ENCODE peak calls at places on chromosomes 1 and 21, in seven cellular contexts. N is heart right ventricle, H is psoas muscle, L is left lung, J is ovary, V is mammary epithelial cell, B is esophagus squamous epithelium. O is an unnamed sample.

GRCh38 chr21:29114765-29115164 is 15.7 kb upstream of the MAP3K7CL start:
- DNase-seq in N (no peak), J (no peak), V (peak; percentile 72), H (no peak), L (no peak), B (no peak), O (no peak)

GRCh38 chr1:91124989-91125417 is 103.2 kb upstream of the ZNF644 start:
- DNase-seq in V (no peak), N (no peak), L (no peak), H (no peak), B (peak; percentile 1), J (no peak), O (no peak)

GRCh38 chr1:201628490-201628889 is 89.6 kb downstream of the NAV1 start:
- DNase-seq in B (no peak), L (no peak), J (no peak), N (peak; percentile 42), H (no peak), V (no peak), O (no peak)

GRCh38 chr1:155931332-155932038 is 2.7 kb downstream of the KHDC4 start:
- DNase-seq in V (peak; percentile 68), J (no peak), N (no peak), L (no peak), B (no peak), H (no peak), O (peak; percentile 45)

GRCh38 chr1:156401175-156401574 is 32.2 kb downstream of the RHBG start:
- DNase-seq in B (no peak), L (no peak), V (no peak), J (no peak), H (no peak), N (no peak), O (no peak)

GRCh38 chr1:47725732-47726495 is 271.3 kb downstream of the TRABD2B start:
- DNase-seq in B (no peak), N (peak; percentile 74), H (peak; percentile 69), J (peak; percentile 61), L (peak; percentile 67), V (peak; percentile 58), O (peak; percentile 78)

GRCh38 chr1:21277178-21277577 is 13.1 kb downstream of the ECE1 start:
- DNase-seq in V (no peak), N (peak; percentile 66), H (no peak), B (no peak), J (peak; percentile 71), L (no peak), O (no peak)

GRCh38 chr1:30014031-30014430 is 709.4 kb downstream of the MATN1 start:
- DNase-seq in H (no peak), J (no peak), V (no peak), N (no peak), B (no peak), L (no peak), O (no peak)

GRCh38 chr1:1081311-1082238 is 7.5 kb upstream of the RNF223 start:
- DNase-seq in N (peak; percentile 15), L (peak; percentile 33), J (peak; percentile 23), H (peak; percentile 13), B (no peak), V (no peak), O (no peak)

GRCh38 chr1:27778022-27778421 is 5.0 kb downstream of the STX12 start:
- DNase-seq in H (no peak), L (no peak), V (no peak), N (no peak), J (no peak), B (no peak), O (no peak)

GRCh38 chr1:201024251-201024998 is 911 bp upstream of the KIF21B start:
- DNase-seq in N (no peak), J (peak; percentile 37), L (no peak), V (no peak), B (no peak), H (no peak), O (no peak)

GRCh38 chr21:34061983-34062382 is 11.4 kb upstream of the MRPS6 start:
- DNase-seq in B (no peak), H (no peak), J (no peak), N (no peak), V (no peak), L (no peak), O (no peak)

GRCh38 chr1:23529146-23530088 is 1.6 kb downstream of the E2F2 start:
- DNase-seq in H (no peak), L (no peak), J (no peak), B (no peak), V (peak; percentile 16), N (no peak), O (no peak)

GRCh38 chr21:36753556-36753955 is 54.6 kb downstream of the SIM2 start:
- DNase-seq in L (no peak), N (no peak), H (no peak), B (no peak), J (no peak), V (peak; percentile 27), O (no peak)

GRCh38 chr1:10640079-10640578 is 156.3 kb downstream of the CASZ1 start:
- DNase-seq in N (peak; percentile 70), J (peak; percentile 53), H (no peak), L (no peak), V (no peak), B (no peak), O (no peak)

GRCh38 chr1:20430355-20431290 is 55.4 kb downstream of the CAMK2N1 start:
- DNase-seq in J (no peak), L (no peak), B (no peak), V (no peak), H (no peak), N (peak; percentile 48), O (no peak)

GRCh38 chr1:36351222-36351977 is 28.0 kb upstream of the EVA1B start:
- DNase-seq in N (no peak), B (no peak), L (peak; percentile 55), V (peak; percentile 86), J (no peak), H (no peak), O (no peak)

GRCh38 chr1:46396429-46397398 is 2.6 kb downstream of the FAAH start:
- DNase-seq in V (no peak), B (no peak), N (no peak), J (no peak), H (no peak), L (no peak), O (no peak)

GRCh38 chr1:179129702-179130473 is 48.0 kb downstream of the TOR3A start:
- DNase-seq in L (no peak), N (no peak), J (no peak), B (no peak), H (no peak), V (peak; percentile 42), O (no peak)
- H3K27ac ChIP-seq in L (peak overlapping the region; percentile 39), N (peak overlapping the region; percentile 86), J (no peak overlapping the region), B (peak overlapping the region; percentile 34), H (peak overlapping the region; percentile 31), V (peak overlapping the region; percentile 11), O (peak overlapping the region; percentile 74)

DNA sequence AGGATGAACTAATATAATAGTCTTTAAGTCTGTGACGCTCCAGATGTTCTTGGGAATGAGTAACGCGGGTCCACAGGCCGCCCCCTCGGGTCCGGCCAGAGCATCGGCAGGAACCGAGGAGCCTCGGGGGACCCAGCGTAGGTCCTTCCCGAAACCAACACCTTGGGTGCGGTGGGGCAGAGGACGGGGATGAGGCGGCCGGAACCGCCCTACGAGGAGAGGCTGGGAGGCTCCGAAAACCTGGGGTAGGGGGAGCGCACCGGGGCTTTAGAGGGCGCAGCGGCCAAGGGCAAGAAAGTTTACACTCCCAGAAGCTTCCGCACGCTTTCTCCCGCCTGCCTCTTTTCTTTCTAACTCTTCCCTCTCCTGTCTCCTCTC is 7.1 kb downstream of the DMRTA2 start:
- DNase-seq in N (no peak), B (no peak), V (no peak), J (no peak), L (no peak), H (no peak), O (no peak)
- H3K27me3 ChIP-seq in N (peaks cover 37% of the 10 kb centered on the region), B (peaks cover 87% of the 10 kb centered on the region), V (peaks cover 68% of the 10 kb centered on the region), J (peaks cover 13% of the 10 kb centered on the region), L (peaks cover 95% of the 10 kb centered on the region), H (peaks cover 50% of the 10 kb centered on the region), O (peaks cover 77% of the 10 kb centered on the region)

GRCh38 chr1:232292246-232292645 is 337.7 kb downstream of the SIPA1L2 start:
- DNase-seq in V (no peak), J (no peak), L (no peak), N (no peak), H (no peak), B (no peak), O (no peak)
- H3K27ac ChIP-seq in V (no peak overlapping the region), J (no peak overlapping the region), L (no peak overlapping the region), N (no peak overlapping the region), H (no peak overlapping the region), B (peak overlapping the region; percentile 84), O (no peak overlapping the region)

GRCh38 chr1:228000836-228001563 is 5.8 kb upstream of the WNT3A start:
- DNase-seq in B (no peak), L (no peak), V (no peak), J (no peak), N (no peak), H (no peak), O (no peak)
- H3K27me3 ChIP-seq in B (peaks cover 60% of the 10 kb centered on the region), L (peaks cover 56% of the 10 kb centered on the region), V (peaks cover 13% of the 10 kb centered on the region), J (no peaks in the 10 kb centered on the region), N (peaks cover 14% of the 10 kb centered on the region), H (peaks cover 20% of the 10 kb centered on the region), O (peaks cover 45% of the 10 kb centered on the region)

DNA sequence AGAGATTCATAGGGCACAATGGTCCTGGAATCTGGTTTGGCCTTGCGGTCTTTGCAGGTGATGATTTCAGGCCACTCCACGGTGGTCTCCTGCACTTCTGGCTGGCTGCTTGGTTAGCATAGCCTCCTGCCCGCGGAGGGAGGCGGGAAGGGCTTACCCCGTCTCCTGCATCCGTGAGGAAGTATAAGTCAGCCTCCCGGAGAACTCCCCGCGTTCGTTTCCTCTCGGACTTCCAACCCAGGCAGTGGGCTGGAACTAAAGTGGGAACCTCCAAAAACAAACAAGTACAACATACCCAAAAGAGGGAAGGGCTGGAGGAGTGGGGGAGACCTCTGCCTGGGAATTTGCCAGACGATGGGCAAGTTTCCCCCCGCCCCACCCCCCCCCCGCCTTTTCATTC is 942 bp upstream of the CCN1 start:
- DNase-seq in J (peak; percentile 37), H (peak; percentile 27), V (no peak), L (no peak), N (peak; percentile 28), B (no peak), O (no peak)
- H3K27ac ChIP-seq in J (peak overlapping the region; percentile 50), H (peak overlapping the region; percentile 96), V (peak overlapping the region; percentile 69), L (peak overlapping the region; percentile 61), N (peak overlapping the region; percentile 93), B (peak overlapping the region; percentile 89), O (peak overlapping the region; percentile 79)

DNA sequence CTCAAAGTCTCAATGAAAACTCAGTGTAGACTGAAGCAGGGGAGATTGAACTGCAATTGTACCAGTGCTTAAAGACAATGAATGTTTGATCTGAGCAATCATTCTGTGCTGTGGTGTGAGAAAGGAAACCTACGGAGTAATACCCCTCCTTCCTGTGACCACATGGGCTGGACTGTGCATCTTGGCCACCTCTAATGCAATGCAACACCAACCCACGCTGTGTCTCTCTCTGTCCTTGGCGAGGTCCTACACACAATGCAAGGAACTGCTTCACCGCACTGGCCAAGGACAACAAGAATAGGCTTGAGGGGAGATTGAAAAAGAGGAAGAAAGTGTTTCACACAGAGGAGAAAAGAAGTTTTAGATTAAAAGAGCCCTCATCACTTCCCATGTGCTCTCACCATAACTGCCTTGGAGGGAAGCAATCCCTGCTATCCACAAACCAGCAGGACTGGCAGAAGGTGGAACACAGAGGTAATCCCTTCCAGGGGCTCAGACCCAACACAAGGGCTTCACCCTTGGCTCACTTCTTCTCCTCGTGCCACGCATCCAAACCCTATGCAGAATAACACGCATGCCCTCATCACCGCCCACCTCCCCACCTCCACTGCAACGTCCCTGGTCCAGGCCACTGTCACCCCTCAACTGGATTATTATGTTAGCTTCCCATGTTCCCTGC is 112.4 kb upstream of the ERG start:
- DNase-seq in V (no peak), J (no peak), N (no peak), H (no peak), B (no peak), L (no peak), O (no peak)
- H3K27me3 ChIP-seq in V (no peaks in the 10 kb centered on the region), J (no peaks in the 10 kb centered on the region), N (no peaks in the 10 kb centered on the region), H (peaks cover 5% of the 10 kb centered on the region), B (no peaks in the 10 kb centered on the region), L (no peaks in the 10 kb centered on the region), O (no peaks in the 10 kb centered on the region)

GRCh38 chr1:145906954-145907755 is 2.7 kb downstream of the ITGA10 start:
- DNase-seq in V (no peak), N (no peak), J (no peak), H (no peak), B (no peak), L (no peak), O (no peak)
- H3K27ac ChIP-seq in V (no peak overlapping the region), N (peak overlapping the region; percentile 62), J (no peak overlapping the region), H (peak overlapping the region; percentile 53), B (no peak overlapping the region), L (peak overlapping the region; percentile 37), O (peak overlapping the region; percentile 49)